ENCODE peak calls at places on chromosomes 3 and 15, in six cellular contexts. C, J, R, E, T and I are unnamed samples.

GRCh38 chr3:79297242-79297641 is 470.6 kb downstream of the ROBO1 start:
- DNase-seq in E (no peak), T (peak), C (peak), J (peak), R (peak), I (no peak)

GRCh38 chr15:99564221-99565030 is 1.4 kb upstream of the MEF2A start:
- DNase-seq in T (peak), J (no peak), R (peak), E (peak), C (peak), I (peak)

GRCh38 chr15:65377105-65377975 is 462 bp downstream of the IGDCC3 start:
- DNase-seq in T (peak), E (peak), C (peak), J (no peak), R (peak), I (peak)

GRCh38 chr3:56754753-56755365 is 46.9 kb downstream of the ARHGEF3 start:
- DNase-seq in E (no peak), C (no peak), T (no peak), J (no peak), R (no peak), I (no peak)

GRCh38 chr3:24299801-24300626 is 194.6 kb downstream of the THRB start:
- DNase-seq in C (peak), T (peak), E (no peak), J (peak), R (peak), I (no peak)

GRCh38 chr3:179955798-179956197 is 80.9 kb downstream of the PEX5L start:
- DNase-seq in J (peak), T (no peak), C (no peak), E (no peak), R (peak), I (no peak)

GRCh38 chr15:48641416-48641815 is 4.1 kb downstream of the FBN1 start:
- DNase-seq in J (peak), E (no peak), R (peak), C (no peak), T (no peak), I (no peak)

GRCh38 chr15:35196273-35196672 is 111.2 kb upstream of the NANOGP8 start:
- DNase-seq in E (no peak), J (no peak), C (no peak), T (no peak), R (no peak), I (no peak)

GRCh38 chr3:13598926-13599886 is 50.3 kb downstream of the FBLN2 start:
- DNase-seq in J (peak), R (peak), E (peak), T (peak), C (peak), I (no peak)

GRCh38 chr3:172836390-172836997 is 86.0 kb downstream of the ECT2 start:
- DNase-seq in R (peak), E (no peak), C (peak), J (peak), T (no peak), I (no peak)

GRCh38 chr3:67655364-67656121 is 1.1 kb upstream of the SUCLG2 start:
- DNase-seq in C (no peak), J (no peak), T (no peak), E (no peak), R (no peak), I (no peak)

GRCh38 chr15:73127302-73127936 is 75.2 kb downstream of the NEO1 start:
- DNase-seq in R (peak), T (peak), E (no peak), C (peak), J (peak), I (peak)

GRCh38 chr3:149376728-149377407 is 581 bp downstream of the TM4SF1 start:
- DNase-seq in C (peak), R (peak), T (no peak), J (peak), E (no peak), I (no peak)

GRCh38 chr3:188187055-188187454 is 33.1 kb downstream of the LPP start:
- DNase-seq in C (no peak), T (no peak), E (no peak), J (peak), R (peak), I (no peak)

GRCh38 chr3:43316783-43317460 is 30.6 kb downstream of the SNRK start:
- DNase-seq in T (no peak), J (peak), C (no peak), E (no peak), R (no peak), I (no peak)

GRCh38 chr3:72618739-72619138 is 229.5 kb downstream of the SHQ1 start:
- DNase-seq in C (no peak), R (no peak), E (no peak), J (no peak), T (no peak), I (no peak)

GRCh38 chr15:66708389-66708788 is 6.4 kb downstream of the SMAD6 start:
- DNase-seq in E (no peak), J (no peak), T (no peak), R (no peak), C (no peak), I (no peak)

GRCh38 chr3:94862703-94863102 is 799.8 kb downstream of the NSUN3 start:
- DNase-seq in J (peak), R (peak), C (peak), T (peak), E (no peak), I (no peak)

GRCh38 chr3:112392393-112393359 is 59.7 kb downstream of the CD200 start:
- DNase-seq in J (no peak), R (no peak), E (no peak), T (no peak), C (no peak), I (no peak)

GRCh38 chr15:72685301-72685924 is 569 bp downstream of the HIGD2B start:
- DNase-seq in R (peak), E (no peak), J (no peak), T (no peak), C (no peak), I (no peak)

GRCh38 chr3:11258958-11259357 is 13.2 kb upstream of the ATG7 start:
- DNase-seq in J (no peak), E (no peak), T (no peak), R (no peak), C (no peak), I (no peak)

GRCh38 chr15:75663931-75664421 is 16.3 kb downstream of the SNX33 start:
- DNase-seq in T (no peak), R (no peak), E (no peak), C (no peak), J (no peak), I (no peak)

GRCh38 chr3:143442761-143443477 is 323.3 kb downstream of the CHST2 start:
- DNase-seq in T (no peak), R (peak), E (no peak), C (no peak), J (peak), I (no peak)

GRCh38 chr3:70982274-70982673 is 601.3 kb downstream of the FOXP1 start:
- DNase-seq in J (peak), C (peak), R (no peak), T (no peak), E (no peak), I (no peak)